ENCODE peak calls at places on chromosomes 4 and X, in ten cellular contexts. H, C, X, Z, W, M, T, V, S and B are unnamed samples.

GRCh38 chr4:99507349-99507748 is 3.5 kb upstream of the C4orf17 start:
- DNase-seq in H (no peak), C (no peak), X (no peak), Z (no peak), W (no peak), M (no peak), T (no peak), V (no peak), S (no peak), B (no peak)

GRCh38 chr4:177016541-177017141 is 223.9 kb upstream of the VEGFC start:
- DNase-seq in H (no peak), C (no peak), X (no peak), Z (no peak), W (no peak), M (no peak), T (no peak), V (no peak), S (no peak), B (no peak)

GRCh38 chrX:12497832-12498591 is 293.2 kb upstream of the PRPS2 start:
- DNase-seq in H (no peak), C (no peak), X (peak; percentile 10), Z (no peak), W (no peak), M (no peak), T (no peak), V (peak; percentile 49), S (no peak), B (no peak)

GRCh38 chrX:23756165-23756564 is 13.1 kb upstream of the ACOT9 start:
- DNase-seq in H (no peak), C (no peak), X (no peak), Z (peak; percentile 28), W (peak; percentile 63), M (peak; percentile 50), T (peak; percentile 68), V (peak; percentile 67), S (no peak), B (peak; percentile 54)

GRCh38 chr4:88104902-88105610 is 53.4 kb downstream of the ABCG2 start:
- DNase-seq in H (no peak), C (no peak), X (peak; percentile 43), Z (no peak), W (no peak), M (no peak), T (no peak), V (no peak), S (no peak), B (peak; percentile 87)

GRCh38 chr4:128163177-128164117 is 102.3 kb downstream of the LARP1B start:
- DNase-seq in H (peak; percentile 69), C (no peak), X (peak; percentile 71), Z (no peak), W (no peak), M (no peak), T (no peak), V (peak; percentile 74), S (no peak), B (peak; percentile 87)

GRCh38 chr4:60683953-60684352 is 516.2 kb upstream of the ADGRL3 start:
- DNase-seq in H (no peak), C (no peak), X (no peak), Z (no peak), W (no peak), M (no peak), T (no peak), V (no peak), S (no peak), B (no peak)

GRCh38 chr4:53644607-53645006 is 53.3 kb upstream of the LNX1 start:
- DNase-seq in H (no peak), C (peak; percentile 91), X (no peak), Z (peak; percentile 93), W (peak; percentile 91), M (no peak), T (no peak), V (no peak), S (no peak), B (no peak)

GRCh38 chr4:17218801-17219200 is 293.1 kb downstream of the QDPR start:
- DNase-seq in H (no peak), C (no peak), X (no peak), Z (no peak), W (no peak), M (no peak), T (no peak), V (no peak), S (no peak), B (no peak)

GRCh38 chr4:184812181-184812542 is 13.6 kb downstream of the ACSL1 start:
- DNase-seq in H (no peak), C (no peak), X (no peak), Z (no peak), W (no peak), M (no peak), T (no peak), V (no peak), S (no peak), B (no peak)

GRCh38 chrX:47501226-47502071 is 18.4 kb upstream of the ZNF41 start:
- DNase-seq in H (no peak), C (no peak), X (no peak), Z (no peak), W (no peak), M (no peak), T (peak; percentile 27), V (peak; percentile 13), S (no peak), B (no peak)

GRCh38 chr4:6775746-6776145 is 6.8 kb upstream of the KIAA0232 start:
- DNase-seq in H (no peak), C (no peak), X (no peak), Z (no peak), W (no peak), M (no peak), T (no peak), V (no peak), S (no peak), B (no peak)

GRCh38 chrX:124362072-124362471 is 15.7 kb downstream of the SH2D1A start:
- DNase-seq in H (no peak), C (no peak), X (no peak), Z (no peak), W (no peak), M (no peak), T (no peak), V (no peak), S (no peak), B (no peak)

DNA sequence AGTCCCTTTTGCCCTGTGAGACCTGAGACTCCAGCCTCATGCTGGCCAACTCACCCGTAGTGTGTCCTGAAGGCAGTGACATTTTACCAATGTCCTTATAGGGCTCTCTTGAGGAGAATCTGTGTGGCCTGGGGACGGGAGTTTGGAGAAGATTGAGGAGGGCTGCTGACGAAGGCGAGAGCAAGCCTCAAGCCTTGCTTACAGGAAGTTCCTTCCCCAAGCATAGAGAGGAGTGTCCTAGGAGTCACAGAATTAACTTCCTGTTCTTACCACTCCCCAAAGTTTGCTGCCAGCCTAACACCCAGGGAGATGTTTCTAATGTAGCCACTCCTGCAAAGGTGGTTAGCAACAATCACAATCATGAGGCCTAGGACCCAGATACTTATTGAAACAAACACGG is at the start of gene NXF3:
- DNase-seq in H (no peak), C (no peak), X (no peak), Z (no peak), W (no peak), M (no peak), T (no peak), V (no peak), S (no peak), B (no peak)
- TF ChIP-seq POLR2AphosphoS5 in H (no peak), C (no peak), X (no peak), Z (no peak), W (no peak), M (no peak), T (no peak), V (no peak), S (no peak), B (no peak)

GRCh38 chrX:43702079-43702524 is 46.0 kb downstream of the MAOA start:
- DNase-seq in H (no peak), C (no peak), X (no peak), Z (no peak), W (no peak), M (no peak), T (no peak), V (no peak), S (no peak), B (no peak)

GRCh38 chrX:43702660-43703059 is 46.6 kb downstream of the MAOA start:
- DNase-seq in H (no peak), C (no peak), X (no peak), Z (no peak), W (no peak), M (no peak), T (no peak), V (no peak), S (no peak), B (peak; percentile 61)

GRCh38 chrX:43703211-43703791 is 47.2 kb downstream of the MAOA start:
- DNase-seq in H (no peak), C (no peak), X (no peak), Z (no peak), W (no peak), M (no peak), T (no peak), V (no peak), S (no peak), B (peak; percentile 88)

GRCh38 chrX:43707812-43708548 is 51.9 kb downstream of the MAOA start:
- DNase-seq in H (no peak), C (peak; percentile 24), X (no peak), Z (peak; percentile 89), W (peak; percentile 86), M (no peak), T (peak; percentile 91), V (no peak), S (peak; percentile 91), B (peak; percentile 74)

GRCh38 chrX:43706786-43707185 is 50.7 kb downstream of the MAOA start:
- DNase-seq in H (no peak), C (no peak), X (no peak), Z (no peak), W (no peak), M (no peak), T (no peak), V (no peak), S (no peak), B (no peak)
- TF ChIP-seq POLR2AphosphoS5 in H (no peak), C (no peak), X (no peak), Z (no peak), W (no peak), M (no peak), T (no peak), V (no peak), S (no peak), B (no peak)

GRCh38 chrX:29666361-29666760 is 549.0 kb upstream of the MAGEB2 start:
- DNase-seq in H (no peak), C (no peak), X (no peak), Z (no peak), W (no peak), M (no peak), T (no peak), V (no peak), S (no peak), B (no peak)
- TF ChIP-seq POLR2AphosphoS5 in H (no peak), C (no peak), X (no peak), Z (no peak), W (no peak), M (no peak), T (no peak), V (no peak), S (no peak), B (no peak)

GRCh38 chrX:78957768-78958130 is 12.6 kb downstream of the P2RY10 start:
- DNase-seq in H (no peak), C (no peak), X (no peak), Z (no peak), W (no peak), M (peak; percentile 93), T (no peak), V (no peak), S (no peak), B (no peak)
- TF ChIP-seq POLR2AphosphoS5 in H (no peak), C (no peak), X (no peak), Z (no peak), W (no peak), M (no peak), T (no peak), V (no peak), S (no peak), B (no peak)